ENCODE peak calls at places on chromosomes 7 and 10, in eight cellular contexts. T is left ventricle myocardium superior; O is NCI-H1092 treated with DMSO at 0.1 percent for 48 hours; J is HFFc6; A is omental fat pad; H is stimulated activated CD8-positive, alpha-beta memory T cell treated with anti-CD3 and anti-CD28 coated beads, Interleukin-15, amount 100 ng/mL, for 24 hours; B is skeletal muscle cell; Y is GM12892. Q is an unnamed sample.

GRCh38 chr7:135971366-135971725 is 5.8 kb downstream of the MTPN start:
- DNase-seq in T (no peak), O (no peak), J (no peak), A (no peak), H (no peak), B (no peak), Y (no peak), Q (no peak)

GRCh38 chr10:17237915-17238444 is 9.9 kb downstream of the VIM start:
- DNase-seq in T (no peak), O (no peak), J (peak), A (no peak), H (no peak), B (no peak), Y (no peak), Q (no peak)

GRCh38 chr10:132371641-132372081 is 25.3 kb upstream of the PWWP2B start:
- DNase-seq in T (no peak), O (no peak), J (no peak), A (no peak), H (no peak), B (no peak), Y (no peak), Q (peak)

GRCh38 chr7:132488634-132489302 is 87.5 kb downstream of the PLXNA4 start:
- DNase-seq in T (no peak), O (no peak), J (no peak), A (no peak), H (no peak), B (no peak), Y (no peak), Q (no peak)

GRCh38 chr10:30686706-30687105 is 57.2 kb upstream of the LYZL2 start:
- DNase-seq in T (no peak), O (no peak), J (no peak), A (no peak), H (no peak), B (no peak), Y (no peak), Q (no peak)

GRCh38 chr10:23171232-23171876 is 20.8 kb upstream of the PTF1A start:
- DNase-seq in T (no peak), O (no peak), J (no peak), A (no peak), H (no peak), B (no peak), Y (no peak), Q (no peak)

GRCh38 chr7:139630643-139631519 is 107.4 kb downstream of the CLEC2L start:
- DNase-seq in T (no peak), O (no peak), J (no peak), A (no peak), H (no peak), B (no peak), Y (no peak), Q (no peak)

GRCh38 chr7:52297128-52297527 is 738.3 kb upstream of the POM121L12 start:
- DNase-seq in T (no peak), O (no peak), J (no peak), A (no peak), H (no peak), B (no peak), Y (no peak), Q (no peak)

GRCh38 chr7:116772423-116772852 is 89.9 kb upstream of the CAPZA2 start:
- DNase-seq in T (no peak), O (no peak), J (peak), A (no peak), H (no peak), B (no peak), Y (no peak), Q (no peak)

GRCh38 chr10:121813211-121813812 is 114.5 kb downstream of the ATE1 start:
- DNase-seq in T (no peak), O (no peak), J (no peak), A (no peak), H (no peak), B (no peak), Y (no peak), Q (no peak)

GRCh38 chr10:4686644-4686996 is 139.4 kb upstream of the AKR1E2 start:
- DNase-seq in T (no peak), O (no peak), J (peak), A (no peak), H (no peak), B (peak), Y (no peak), Q (no peak)

GRCh38 chr7:74044366-74045350 is 16.7 kb downstream of the ELN start:
- DNase-seq in T (peak), O (no peak), J (no peak), A (no peak), H (no peak), B (no peak), Y (no peak), Q (peak)

GRCh38 chr7:45575501-45576248 is 1.5 kb downstream of the ADCY1 start:
- DNase-seq in T (no peak), O (peak), J (no peak), A (no peak), H (no peak), B (no peak), Y (no peak), Q (no peak)

GRCh38 chr10:114507449-114507848 is 103.1 kb upstream of the AFAP1L2 start:
- DNase-seq in T (peak), O (no peak), J (no peak), A (no peak), H (no peak), B (no peak), Y (no peak), Q (peak)

GRCh38 chr10:31112961-31113360 is 81.3 kb upstream of the ZNF438 start:
- DNase-seq in T (no peak), O (no peak), J (no peak), A (no peak), H (no peak), B (no peak), Y (no peak), Q (no peak)

GRCh38 chr7:1466524-1467271 is 7.4 kb upstream of the MICALL2 start:
- DNase-seq in T (peak), O (no peak), J (peak), A (no peak), H (no peak), B (no peak), Y (no peak), Q (no peak)

GRCh38 chr7:3922175-3922635 is 621.2 kb downstream of the SDK1 start:
- DNase-seq in T (no peak), O (peak), J (peak), A (no peak), H (no peak), B (peak), Y (no peak), Q (no peak)

GRCh38 chr7:152602962-152603361 is 73.0 kb downstream of the XRCC2 start:
- DNase-seq in T (no peak), O (no peak), J (no peak), A (no peak), H (no peak), B (no peak), Y (no peak), Q (no peak)

GRCh38 chr7:68321076-68321639 is 1277.1 kb upstream of the AUTS2 start:
- DNase-seq in T (peak), O (peak), J (no peak), A (no peak), H (no peak), B (no peak), Y (no peak), Q (peak)

GRCh38 chr10:8400151-8400550 is 345.7 kb downstream of the GATA3 start:
- DNase-seq in T (no peak), O (no peak), J (no peak), A (no peak), H (no peak), B (no peak), Y (no peak), Q (no peak)

GRCh38 chr10:127441350-127442219 is 107.5 kb upstream of the NPS start:
- DNase-seq in T (no peak), O (no peak), J (no peak), A (no peak), H (no peak), B (no peak), Y (no peak), Q (no peak)

GRCh38 chr10:123882177-123882576 is 9.4 kb downstream of the CPXM2 start:
- DNase-seq in T (no peak), O (no peak), J (no peak), A (no peak), H (no peak), B (no peak), Y (no peak), Q (no peak)

GRCh38 chr10:4100324-4100826 is 315.4 kb upstream of the KLF6 start:
- DNase-seq in T (no peak), O (no peak), J (no peak), A (no peak), H (no peak), B (no peak), Y (no peak), Q (no peak)

GRCh38 chr10:126250527-126251310 is 137.6 kb downstream of the ADAM12 start:
- DNase-seq in T (no peak), O (no peak), J (no peak), A (no peak), H (no peak), B (no peak), Y (no peak), Q (no peak)